ENCODE peak calls at places on chromosomes 12 and 14, in six cellular contexts. F is T1000, Y is NCI-H510A, W is foreskin fibroblast, X is DMS153, K is lower lobe of right lung. D is an unnamed sample.

GRCh38 chr12:68565391-68565903 is 45.3 kb upstream of the RAP1B start:
- DNase-seq in F (peak), Y (no peak), W (peak), X (peak), K (no peak), D (no peak)

GRCh38 chr12:48198619-48198973 is 4.5 kb downstream of the OR10AD1 start:
- DNase-seq in F (no peak), Y (peak), W (no peak), X (no peak), K (peak), D (no peak)

GRCh38 chr14:100726467-100726811 is 253 bp upstream of the DLK1 start:
- DNase-seq in F (no peak), Y (no peak), W (no peak), X (no peak), K (no peak), D (no peak)

GRCh38 chr12:113645183-113645582 is 173.5 kb upstream of the LHX5 start:
- DNase-seq in F (no peak), Y (no peak), W (no peak), X (no peak), K (no peak), D (no peak)

GRCh38 chr12:119479121-119479561 is 114.4 kb upstream of the TMEM233 start:
- DNase-seq in F (no peak), Y (no peak), W (no peak), X (peak), K (no peak), D (no peak)

GRCh38 chr12:28893365-28893764 is 255.7 kb upstream of the FAR2 start:
- DNase-seq in F (no peak), Y (no peak), W (no peak), X (no peak), K (no peak), D (no peak)

GRCh38 chr12:105164068-105164467 is 56.5 kb downstream of the WASHC4 start:
- DNase-seq in F (no peak), Y (peak), W (no peak), X (no peak), K (no peak), D (no peak)

GRCh38 chr12:55019784-55020183 is at the start of gene NEUROD4:
- DNase-seq in F (peak), Y (peak), W (peak), X (no peak), K (peak), D (no peak)

GRCh38 chr12:116368196-116369194 is 91.0 kb upstream of the MED13L start:
- DNase-seq in F (no peak), Y (peak), W (no peak), X (no peak), K (peak), D (no peak)

GRCh38 chr12:116697305-116698130 is 40.4 kb downstream of the SPRING1 start:
- DNase-seq in F (no peak), Y (peak), W (no peak), X (peak), K (no peak), D (no peak)

GRCh38 chr12:131105351-131105735 is 151.6 kb downstream of the ADGRD1 start:
- DNase-seq in F (no peak), Y (no peak), W (no peak), X (no peak), K (no peak), D (no peak)

GRCh38 chr12:124553862-124554428 is 13.5 kb downstream of the NCOR2 start:
- DNase-seq in F (no peak), Y (no peak), W (no peak), X (no peak), K (no peak), D (peak)

GRCh38 chr12:34346372-34347034 is 324.2 kb downstream of the ALG10 start:
- DNase-seq in F (no peak), Y (no peak), W (no peak), X (no peak), K (no peak), D (no peak)

GRCh38 chr12:30840715-30841114 is 85.8 kb upstream of the TSPAN11 start:
- DNase-seq in F (no peak), Y (no peak), W (no peak), X (no peak), K (no peak), D (no peak)

GRCh38 chr12:123457980-123458779 is at the start of gene SNRNP35:
- DNase-seq in F (peak), Y (peak), W (peak), X (peak), K (peak), D (peak)

GRCh38 chr12:76340680-76341435 is 7.4 kb downstream of the BBS10 start:
- DNase-seq in F (no peak), Y (no peak), W (no peak), X (no peak), K (no peak), D (no peak)

GRCh38 chr12:92070054-92070863 is 75.4 kb downstream of the BTG1 start:
- DNase-seq in F (no peak), Y (no peak), W (no peak), X (no peak), K (no peak), D (no peak)

GRCh38 chr14:61177279-61178225 is 103.6 kb downstream of the TMEM30B start:
- DNase-seq in F (no peak), Y (no peak), W (no peak), X (no peak), K (no peak), D (no peak)

GRCh38 chr14:23566782-23567185 is 807 bp downstream of the AP1G2 start:
- DNase-seq in F (no peak), Y (no peak), W (no peak), X (no peak), K (no peak), D (no peak)

GRCh38 chr12:103771466-103771865 is 69.6 kb downstream of the NT5DC3 start:
- DNase-seq in F (no peak), Y (no peak), W (peak), X (no peak), K (no peak), D (no peak)

GRCh38 chr12:91994208-91994797 is 151.3 kb downstream of the BTG1 start:
- DNase-seq in F (no peak), Y (no peak), W (no peak), X (no peak), K (no peak), D (no peak)

GRCh38 chr12:84856156-84856900 is 56.3 kb downstream of the SLC6A15 start:
- DNase-seq in F (no peak), Y (no peak), W (peak), X (no peak), K (no peak), D (no peak)

GRCh38 chr14:74591394-74591793 is 20.6 kb downstream of the LTBP2 start:
- DNase-seq in F (no peak), Y (no peak), W (no peak), X (no peak), K (no peak), D (no peak)

GRCh38 chr14:38342803-38343202 is 86.9 kb upstream of the CLEC14A start:
- DNase-seq in F (peak), Y (no peak), W (peak), X (no peak), K (no peak), D (no peak)

GRCh38 chr14:56650977-56651376 is 71.4 kb downstream of the TMEM260 start:
- DNase-seq in F (no peak), Y (no peak), W (no peak), X (no peak), K (no peak), D (no peak)

GRCh38 chr12:80260269-80260668 is 160.9 kb downstream of the OTOGL start:
- DNase-seq in F (no peak), Y (no peak), W (no peak), X (no peak), K (no peak), D (no peak)

GRCh38 chr12:122726056-122726558 is 4.5 kb downstream of the HCAR1 start:
- DNase-seq in F (no peak), Y (no peak), W (no peak), X (no peak), K (no peak), D (no peak)

GRCh38 chr12:114710151-114710550 is 26.2 kb upstream of the TBX3 start:
- DNase-seq in F (no peak), Y (no peak), W (no peak), X (no peak), K (no peak), D (no peak)

GRCh38 chr12:11677024-11677423 is 27.6 kb downstream of the ETV6 start:
- DNase-seq in F (no peak), Y (no peak), W (no peak), X (no peak), K (no peak), D (no peak)

GRCh38 chr12:90652280-90652679 is 302.7 kb downstream of the CCER1 start:
- DNase-seq in F (no peak), Y (no peak), W (no peak), X (peak), K (no peak), D (no peak)

GRCh38 chr14:88831285-88831684 is 6.8 kb downstream of the TTC8 start:
- DNase-seq in F (no peak), Y (no peak), W (peak), X (no peak), K (no peak), D (no peak)

GRCh38 chr12:52090291-52090690 is 10.8 kb downstream of the SMIM41 start:
- DNase-seq in F (no peak), Y (peak), W (no peak), X (no peak), K (no peak), D (no peak)

GRCh38 chr12:30546121-30546520 is 149.5 kb downstream of the IPO8 start:
- DNase-seq in F (no peak), Y (no peak), W (no peak), X (no peak), K (no peak), D (no peak)

GRCh38 chr12:130041983-130042812 is 120.1 kb upstream of the FZD10 start:
- DNase-seq in F (no peak), Y (peak), W (no peak), X (peak), K (peak), D (no peak)

GRCh38 chr12:49633703-49634311 is 10.4 kb downstream of the PRPF40B start:
- DNase-seq in F (no peak), Y (no peak), W (no peak), X (no peak), K (no peak), D (no peak)

GRCh38 chr14:97120204-97121120 is 323.3 kb downstream of the VRK1 start:
- DNase-seq in F (peak), Y (no peak), W (no peak), X (no peak), K (no peak), D (no peak)

GRCh38 chr14:58752782-58753181 is 115.0 kb downstream of the DACT1 start:
- DNase-seq in F (no peak), Y (no peak), W (no peak), X (peak), K (peak), D (no peak)

D was measured in chondrocyte.